ENCODE peak calls at places on chromosomes 3 and 15, in nine cellular contexts. S, D, H, V, N, E, A, T and O are unnamed samples.

GRCh38 chr15:48603123-48603500 is 42.4 kb downstream of the FBN1 start:
- DNase-seq in S (no peak), D (no peak), H (no peak), V (no peak), N (no peak), E (no peak), A (no peak), T (no peak), O (no peak)

GRCh38 chr3:184465883-184466412 is 86.1 kb downstream of the CHRD start:
- DNase-seq in S (no peak), D (no peak), H (no peak), V (no peak), N (no peak), E (no peak), A (no peak), T (no peak), O (no peak)

GRCh38 chr3:34439796-34440195 is 641.4 kb downstream of the PDCD6IP start:
- DNase-seq in S (peak), D (no peak), H (no peak), V (no peak), N (no peak), E (no peak), A (no peak), T (no peak), O (no peak)

GRCh38 chr15:87522997-87523396 is 733.5 kb downstream of the NTRK3 start:
- DNase-seq in S (no peak), D (no peak), H (no peak), V (no peak), N (no peak), E (no peak), A (no peak), T (peak), O (no peak)

GRCh38 chr15:39250460-39251186 is 330.3 kb upstream of the THBS1 start:
- DNase-seq in S (no peak), D (no peak), H (no peak), V (no peak), N (no peak), E (no peak), A (no peak), T (no peak), O (no peak)

GRCh38 chr3:174495231-174495755 is 363.8 kb upstream of the NAALADL2 start:
- DNase-seq in S (no peak), D (no peak), H (no peak), V (no peak), N (no peak), E (no peak), A (no peak), T (peak), O (no peak)

GRCh38 chr3:46660003-46660402 is 33.5 kb downstream of the ALS2CL start:
- DNase-seq in S (no peak), D (no peak), H (no peak), V (no peak), N (no peak), E (no peak), A (no peak), T (no peak), O (no peak)

GRCh38 chr15:82045179-82045891 is 483 bp downstream of the MEX3B start:
- DNase-seq in S (peak), D (peak), H (peak), V (peak), N (peak), E (no peak), A (no peak), T (peak), O (peak)

GRCh38 chr3:51391566-51392300 is 648 bp downstream of the RBM15B start:
- DNase-seq in S (no peak), D (peak), H (no peak), V (peak), N (no peak), E (no peak), A (no peak), T (peak), O (peak)

GRCh38 chr15:101316529-101316928 is 21.5 kb upstream of the SNRPA1 start:
- DNase-seq in S (no peak), D (no peak), H (no peak), V (no peak), N (no peak), E (no peak), A (no peak), T (no peak), O (no peak)

GRCh38 chr3:139311557-139311956 is 32.3 kb upstream of the MRPS22 start:
- DNase-seq in S (no peak), D (no peak), H (no peak), V (no peak), N (no peak), E (no peak), A (no peak), T (no peak), O (no peak)

GRCh38 chr3:65636326-65636725 is 402.4 kb downstream of the MAGI1 start:
- DNase-seq in S (no peak), D (no peak), H (no peak), V (no peak), N (no peak), E (peak), A (no peak), T (no peak), O (peak)

GRCh38 chr3:117557469-117557868 is 847.9 kb downstream of the TUSC7 start:
- DNase-seq in S (no peak), D (no peak), H (no peak), V (no peak), N (no peak), E (peak), A (no peak), T (no peak), O (peak)

GRCh38 chr3:28322464-28322863 is 26.1 kb upstream of the ZCWPW2 start:
- DNase-seq in S (no peak), D (no peak), H (no peak), V (no peak), N (no peak), E (no peak), A (no peak), T (peak), O (no peak)

GRCh38 chr15:98720036-98720435 is 71.7 kb downstream of the IGF1R start:
- DNase-seq in S (no peak), D (no peak), H (peak), V (no peak), N (no peak), E (no peak), A (no peak), T (no peak), O (no peak)

GRCh38 chr3:135924506-135924905 is 41.0 kb upstream of the PPP2R3A start:
- DNase-seq in S (no peak), D (no peak), H (no peak), V (no peak), N (no peak), E (no peak), A (no peak), T (no peak), O (no peak)

GRCh38 chr3:182618085-182618732 is 175.1 kb upstream of the ATP11B start:
- DNase-seq in S (peak), D (no peak), H (no peak), V (no peak), N (peak), E (peak), A (no peak), T (peak), O (peak)

GRCh38 chr3:192417012-192417411 is 310.3 kb downstream of the FGF12 start:
- DNase-seq in S (no peak), D (no peak), H (no peak), V (no peak), N (no peak), E (no peak), A (no peak), T (no peak), O (peak)

GRCh38 chr15:74235962-74236361 is at the start of gene CCDC33:
- DNase-seq in S (no peak), D (no peak), H (no peak), V (no peak), N (no peak), E (peak), A (no peak), T (no peak), O (peak)

GRCh38 chr3:111859974-111860859 is 1.2 kb downstream of the PHLDB2 start:
- DNase-seq in S (peak), D (peak), H (peak), V (peak), N (no peak), E (peak), A (no peak), T (peak), O (peak)

GRCh38 chr15:36658321-36658720 is 78.9 kb downstream of the CDIN1 start:
- DNase-seq in S (no peak), D (no peak), H (no peak), V (no peak), N (no peak), E (peak), A (no peak), T (peak), O (peak)

GRCh38 chr15:31975446-31976229 is 54.7 kb upstream of the CHRNA7 start:
- DNase-seq in S (peak), D (no peak), H (no peak), V (no peak), N (peak), E (peak), A (no peak), T (no peak), O (no peak)

GRCh38 chr3:13718000-13718399 is 161.9 kb downstream of the WNT7A start:
- DNase-seq in S (no peak), D (no peak), H (no peak), V (peak), N (no peak), E (no peak), A (no peak), T (no peak), O (no peak)

GRCh38 chr3:107432646-107433045 is 55.4 kb downstream of the CCDC54 start:
- DNase-seq in S (no peak), D (no peak), H (no peak), V (no peak), N (no peak), E (no peak), A (no peak), T (no peak), O (no peak)

GRCh38 chr15:51503003-51503402 is 119.6 kb downstream of the DMXL2 start:
- DNase-seq in S (no peak), D (no peak), H (no peak), V (no peak), N (no peak), E (no peak), A (no peak), T (no peak), O (no peak)

GRCh38 chr3:38235466-38235865 is 30.1 kb upstream of the SLC22A13 start:
- DNase-seq in S (no peak), D (no peak), H (no peak), V (no peak), N (no peak), E (no peak), A (no peak), T (no peak), O (no peak)